ENCODE peak calls at places on chromosomes 11 and 22, in ten cellular contexts. Y is NCI-H1092 treated with DMSO at 0.1 percent for 48 hours; J is central memory CD4-positive, alpha-beta T cell; B is HT1080; C is stimulated activated CD4-positive, alpha-beta T cell treated with anti-CD3 and anti-CD28 coated beads, TNF-alpha, amount 100 ng/mL, for 24 hours; A is endothelial cell; T is H7; P is NCI-H1436; E is HS-5; V is HFF-Myc. X is an unnamed sample.
A peak's percentile ranks its signal among the peaks of the same experiment; 100 is the strongest.

GRCh38 chr11:24949406-24949805 is 452.6 kb downstream of the LUZP2 start:
- DNase-seq in E (no peak), Y (no peak), V (no peak), P (no peak), C (no peak), T (no peak), J (no peak), B (no peak), A (no peak), X (no peak)

GRCh38 chr11:123235117-123235686 is 40.2 kb upstream of the CLMP start:
- DNase-seq in C (peak; percentile 44), B (no peak), Y (no peak), A (peak; percentile 60), J (no peak), P (no peak), V (no peak), T (peak; percentile 49), E (no peak), X (no peak)

GRCh38 chr11:88404363-88404762 is 66.8 kb upstream of the CTSC start:
- DNase-seq in E (no peak), T (no peak), Y (no peak), V (no peak), A (no peak), C (no peak), J (no peak), B (no peak), P (no peak), X (no peak)

GRCh38 chr11:1969036-1969435 is 21.9 kb downstream of the MRPL23 start:
- DNase-seq in C (no peak), E (no peak), V (no peak), A (no peak), J (no peak), P (no peak), Y (no peak), T (no peak), B (no peak), X (no peak)

GRCh38 chr22:49373289-49373666 is 454.4 kb downstream of the BRD1 start:
- DNase-seq in V (no peak), J (no peak), Y (no peak), B (no peak), P (no peak), E (no peak), A (peak; percentile 2), C (no peak), T (no peak), X (no peak)

GRCh38 chr22:27627444-27627833 is 174.1 kb downstream of the MN1 start:
- DNase-seq in V (no peak), B (no peak), Y (no peak), C (no peak), J (no peak), P (no peak), A (no peak), E (no peak), T (peak; percentile 66), X (no peak)

GRCh38 chr11:71176812-71177211 is 75.6 kb downstream of the SHANK2 start:
- DNase-seq in B (no peak), E (no peak), Y (peak; percentile 8), P (no peak), C (no peak), J (no peak), T (no peak), V (no peak), A (no peak), X (no peak)

GRCh38 chr11:118342503-118343161 is at the start of gene CD3D:
- DNase-seq in J (peak; percentile 72), E (no peak), A (no peak), Y (no peak), V (no peak), T (no peak), B (peak; percentile 28), P (no peak), C (peak; percentile 64), X (peak; percentile 65)

GRCh38 chr11:117600976-117601708 is 195.9 kb downstream of the DSCAML1 start:
- DNase-seq in T (no peak), P (no peak), V (no peak), A (no peak), Y (no peak), C (no peak), E (no peak), B (no peak), J (no peak), X (no peak)

GRCh38 chr22:44628856-44629255 is 73.1 kb upstream of the PRR5 start:
- DNase-seq in E (no peak), C (no peak), V (no peak), A (no peak), P (no peak), T (no peak), J (no peak), Y (no peak), B (no peak), X (no peak)

GRCh38 chr11:68037481-68038225 is 1.2 kb upstream of the TCIRG1 start:
- DNase-seq in J (no peak), C (no peak), A (no peak), E (no peak), Y (no peak), V (no peak), T (no peak), B (no peak), P (no peak), X (no peak)

GRCh38 chr11:28153586-28153985 is 45.4 kb downstream of the METTL15 start:
- DNase-seq in Y (no peak), T (no peak), C (no peak), V (no peak), A (no peak), E (no peak), P (no peak), J (no peak), B (no peak), X (no peak)

GRCh38 chr22:38175206-38176118 is 6.2 kb downstream of the PLA2G6 start:
- DNase-seq in B (no peak), A (no peak), P (no peak), J (no peak), V (no peak), T (no peak), C (no peak), Y (no peak), E (no peak), X (no peak)

GRCh38 chr11:66216911-66217310 is 51.5 kb upstream of the RAB1B start:
- DNase-seq in V (no peak), E (no peak), J (no peak), P (no peak), B (no peak), C (no peak), Y (no peak), A (no peak), T (no peak), X (no peak)

GRCh38 chr11:88475991-88476418 is 138.5 kb upstream of the CTSC start:
- DNase-seq in V (no peak), J (no peak), A (no peak), C (no peak), B (no peak), P (no peak), T (no peak), Y (no peak), E (no peak), X (no peak)

GRCh38 chr22:19635644-19636043 is 78.7 kb upstream of the SEPTIN5 start:
- DNase-seq in Y (no peak), P (no peak), T (no peak), E (no peak), A (no peak), V (no peak), C (no peak), B (no peak), J (no peak), X (no peak)

GRCh38 chr11:122633219-122633829 is 22.2 kb upstream of the UBASH3B start:
- DNase-seq in P (no peak), T (peak; percentile 61), A (peak; percentile 30), B (peak; percentile 63), V (no peak), E (no peak), J (peak; percentile 24), C (peak; percentile 2), Y (peak; percentile 81), X (peak; percentile 29)

GRCh38 chr22:50014053-50014501 is 1.5 kb upstream of the IL17REL start:
- DNase-seq in V (no peak), J (no peak), B (no peak), T (peak; percentile 79), C (no peak), Y (no peak), P (no peak), E (no peak), A (no peak), X (no peak)

GRCh38 chr22:32024791-32025190 is 18.3 kb upstream of the SLC5A1 start:
- DNase-seq in C (no peak), Y (no peak), B (peak; percentile 80), A (no peak), E (no peak), V (no peak), P (no peak), J (no peak), T (no peak), X (no peak)

GRCh38 chr11:47916361-47916841 is 64.0 kb upstream of the PTPRJ start:
- DNase-seq in V (no peak), T (no peak), Y (no peak), J (no peak), P (no peak), A (no peak), C (no peak), B (no peak), E (no peak), X (no peak)

GRCh38 chr11:15625691-15626090 is 511.0 kb downstream of the INSC start:
- DNase-seq in V (no peak), J (no peak), A (no peak), E (no peak), P (no peak), Y (no peak), C (no peak), T (no peak), B (no peak), X (no peak)

GRCh38 chr11:76185931-76186401 is 20.3 kb downstream of the WNT11 start:
- DNase-seq in C (no peak), A (no peak), T (peak; percentile 75), Y (peak; percentile 62), V (no peak), E (no peak), P (no peak), B (no peak), J (no peak), X (no peak)

GRCh38 chr22:36415415-36416168 is 27.8 kb upstream of the MYH9 start:
- DNase-seq in C (no peak), B (no peak), A (no peak), T (peak; percentile 27), Y (no peak), V (peak; percentile 42), J (no peak), E (no peak), P (no peak), X (no peak)

X was measured in CD4-positive, CD25-positive, alpha-beta regulatory T cell.